ENCODE peak calls at places on chromosomes 6 and 20, in six cellular contexts. C is choroid plexus epithelial cell, D is glutamatergic neuron, X is suprapubic skin, F is astrocyte of the spinal cord, L is kidney. O is an unnamed sample.

GRCh38 chr20:41748756-41749582 is 130.8 kb upstream of the CHD6 start:
- DNase-seq in C (no peak), D (no peak), X (no peak), F (no peak), L (no peak), O (no peak)

GRCh38 chr6:108721308-108721707 is 126.9 kb upstream of the ARMC2 start:
- DNase-seq in C (no peak), D (no peak), X (no peak), F (no peak), L (no peak), O (no peak)

GRCh38 chr6:141483561-141484061 is 649.1 kb upstream of the GJE1 start:
- DNase-seq in C (peak; percentile 95), D (no peak), X (no peak), F (peak; percentile 93), L (no peak), O (no peak)

GRCh38 chr20:44495257-44495656 is 19.6 kb downstream of the TTPAL start:
- DNase-seq in C (peak; percentile 98), D (no peak), X (no peak), F (peak; percentile 83), L (no peak), O (no peak)

GRCh38 chr20:58515240-58516212 is at the start of gene APCDD1L:
- DNase-seq in C (peak; percentile 36), D (no peak), X (no peak), F (peak; percentile 59), L (no peak), O (no peak)

GRCh38 chr20:10300582-10301108 is 82.0 kb downstream of the SNAP25 start:
- DNase-seq in C (no peak), D (no peak), X (no peak), F (no peak), L (no peak), O (no peak)

GRCh38 chr20:62119591-62120364 is 2.5 kb upstream of the LSM14B start:
- DNase-seq in C (no peak), D (no peak), X (no peak), F (no peak), L (peak; percentile 64), O (no peak)

GRCh38 chr6:14968056-14968643 is 277.7 kb upstream of the JARID2 start:
- DNase-seq in C (no peak), D (no peak), X (no peak), F (no peak), L (no peak), O (no peak)

GRCh38 chr6:134065706-134066105 is 13.3 kb upstream of the SLC2A12 start:
- DNase-seq in C (peak; percentile 47), D (no peak), X (no peak), F (no peak), L (no peak), O (no peak)

GRCh38 chr6:33755070-33755869 is 8.6 kb upstream of the IP6K3 start:
- DNase-seq in C (no peak), D (no peak), X (no peak), F (no peak), L (no peak), O (no peak)

GRCh38 chr20:50585214-50585613 is 75.0 kb downstream of the PTPN1 start:
- DNase-seq in C (no peak), D (no peak), X (no peak), F (no peak), L (peak; percentile 71), O (no peak)

DNA sequence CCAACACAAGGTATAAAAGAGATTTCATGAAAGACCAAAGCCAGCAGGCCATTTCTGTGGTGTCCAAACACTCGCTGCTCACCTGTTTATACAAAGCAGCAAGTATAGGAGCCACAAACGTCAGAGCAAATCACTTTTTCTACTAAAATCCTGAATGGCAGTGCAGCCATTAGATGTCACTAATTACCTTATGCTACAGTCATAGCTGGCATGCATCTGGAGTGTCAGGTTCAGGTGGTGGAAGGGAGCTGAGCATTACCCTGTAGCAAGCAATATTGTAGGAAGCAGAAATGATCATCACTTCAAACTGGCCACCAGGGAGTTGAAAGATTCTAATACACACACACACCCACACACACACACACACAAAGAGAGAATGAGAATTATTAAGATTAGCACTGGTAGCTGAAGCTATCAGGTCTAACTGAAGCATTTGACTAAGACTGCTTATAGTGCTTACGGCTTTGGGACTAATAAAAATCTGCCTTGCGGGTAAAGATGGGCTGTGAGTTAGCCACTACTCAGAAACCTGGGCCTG is 75.8 kb downstream of the EFHC1 start:
- DNase-seq in C (peak; percentile 19), D (no peak), X (no peak), F (no peak), L (no peak), O (no peak)
- TF ChIP-seq CTCF in C (no peak), D (no peak), X (no peak), F (no peak), L (no peak), O (no peak)

DNA sequence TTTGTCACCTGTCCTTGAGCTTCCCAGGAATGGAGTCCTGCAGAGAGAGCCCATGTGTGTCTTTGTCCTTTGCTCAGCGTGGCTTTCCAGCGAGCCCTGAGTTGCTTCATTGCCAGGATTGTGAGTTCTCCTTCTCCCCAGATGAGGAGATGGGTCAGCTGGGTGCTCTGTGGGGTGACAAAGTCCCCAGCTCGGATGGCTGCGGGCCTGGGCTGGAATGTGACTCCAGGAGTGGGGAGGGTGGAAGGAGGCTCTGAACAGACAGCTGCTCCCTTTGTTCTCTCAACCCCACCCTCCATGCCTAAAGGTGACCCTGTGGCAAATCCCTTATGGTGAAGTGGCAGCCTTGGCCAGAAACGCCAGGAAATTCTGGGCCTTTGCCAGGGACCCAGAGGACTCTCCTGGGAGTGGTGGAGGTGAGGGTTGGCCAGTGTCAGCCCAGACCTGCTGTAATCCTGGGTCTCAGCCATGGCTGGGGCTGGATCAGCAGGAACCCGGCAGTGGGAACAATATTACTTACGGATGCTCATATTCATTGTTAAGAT is 44.4 kb upstream of the CST5 start:
- DNase-seq in C (no peak), D (no peak), X (no peak), F (no peak), L (no peak), O (no peak)
- TF ChIP-seq CTCF in C (no peak), D (no peak), X (no peak), F (no peak), L (no peak), O (no peak)

GRCh38 chr6:149847943-149848267 is 16.3 kb downstream of the LRP11 start:
- DNase-seq in C (peak; percentile 74), D (no peak), X (no peak), F (no peak), L (no peak), O (no peak)
- TF ChIP-seq CTCF in C (no peak), D (no peak), X (no peak), F (no peak), L (no peak), O (no peak)

DNA sequence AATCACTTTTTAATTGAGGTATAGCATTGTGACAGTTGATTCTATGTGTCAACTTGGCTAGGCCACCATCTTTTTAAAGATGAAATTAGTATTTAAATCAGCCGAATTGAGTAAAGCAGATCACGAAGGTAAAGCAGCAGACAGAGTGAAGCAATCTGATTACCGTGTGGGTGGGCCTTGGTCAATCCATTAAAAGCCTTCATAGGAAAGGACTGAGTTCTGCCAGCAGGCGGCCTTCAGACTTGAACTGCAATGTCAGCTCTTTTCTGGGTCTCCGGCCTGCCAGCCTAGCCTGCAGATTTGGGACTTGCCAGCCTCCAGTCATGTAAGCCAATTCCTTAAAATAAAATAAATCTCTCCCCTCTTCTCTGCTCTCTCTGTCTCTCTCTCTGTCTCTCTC is 22.4 kb upstream of the TGM2 start:
- DNase-seq in C (peak; percentile 56), D (peak; percentile 56), X (no peak), F (no peak), L (no peak), O (no peak)
- TF ChIP-seq CTCF in C (peak; percentile 50), D (peak; percentile 53), X (no peak), F (peak; percentile 14), L (no peak), O (no peak)

GRCh38 chr6:38929560-38929959 is 119.0 kb upstream of the GLP1R start:
- DNase-seq in C (no peak), D (no peak), X (no peak), F (no peak), L (no peak), O (no peak)

GRCh38 chr6:38937839-38938613 is 110.6 kb upstream of the GLP1R start:
- DNase-seq in C (no peak), D (no peak), X (no peak), F (no peak), L (no peak), O (no peak)

GRCh38 chr6:38938741-38939140 is 109.8 kb upstream of the GLP1R start:
- DNase-seq in C (no peak), D (no peak), X (no peak), F (no peak), L (no peak), O (no peak)

GRCh38 chr6:38935051-38935450 is 113.5 kb upstream of the GLP1R start:
- DNase-seq in C (no peak), D (no peak), X (no peak), F (no peak), L (no peak), O (no peak)

DNA sequence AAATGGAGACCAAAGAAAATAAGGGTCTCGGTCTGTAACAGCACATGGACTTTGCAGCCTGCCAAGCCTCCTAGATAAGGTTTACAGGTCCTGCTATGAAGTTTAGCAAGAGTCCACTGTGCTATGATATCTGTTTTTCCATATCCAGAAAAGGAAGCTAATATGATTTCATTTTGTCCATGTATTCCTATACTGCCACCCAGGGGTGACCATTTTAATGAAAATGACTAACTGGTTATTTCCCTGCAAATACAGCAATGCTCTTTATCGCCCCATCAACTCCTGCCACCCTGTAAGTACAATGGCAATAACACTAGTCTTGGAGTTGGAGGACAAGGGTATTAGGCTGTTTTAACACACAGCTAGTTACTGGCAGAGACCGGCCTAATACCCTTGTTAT is 115.2 kb upstream of the GLP1R start:
- DNase-seq in C (peak; percentile 45), D (no peak), X (no peak), F (peak; percentile 9), L (no peak), O (no peak)
- TF ChIP-seq CTCF in C (peak; percentile 49), D (no peak), X (no peak), F (peak; percentile 25), L (no peak), O (no peak)

DNA sequence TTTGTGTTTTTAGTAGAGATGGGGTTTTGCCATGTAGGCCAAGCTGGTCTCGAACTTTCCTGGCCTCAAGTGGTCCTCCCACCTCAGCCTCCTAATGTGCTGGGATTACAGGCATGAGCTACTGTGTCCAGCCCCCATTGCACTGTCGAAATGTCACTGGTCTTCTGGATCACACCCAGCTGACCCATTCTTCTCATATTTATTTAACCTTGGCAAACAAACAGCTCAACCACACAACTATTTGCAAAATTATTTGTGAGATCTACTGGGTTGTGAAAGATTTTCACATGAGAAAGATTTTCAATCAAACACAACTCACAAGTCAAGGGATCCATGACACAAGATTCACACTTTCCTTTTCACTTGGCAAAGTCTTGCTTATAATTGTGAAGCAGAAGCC is 1.9 kb upstream of the CST9L start:
- DNase-seq in C (no peak), D (no peak), X (no peak), F (no peak), L (no peak), O (no peak)
- TF ChIP-seq CTCF in C (no peak), D (no peak), X (no peak), F (no peak), L (no peak), O (no peak)

GRCh38 chr20:15482525-15482924 is 1090.7 kb downstream of the KIF16B start:
- DNase-seq in C (no peak), D (no peak), X (no peak), F (no peak), L (no peak), O (no peak)
- TF ChIP-seq CTCF in C (no peak), D (no peak), X (no peak), F (no peak), L (no peak), O (no peak)

GRCh38 chr6:117706504-117706903 is 31.2 kb downstream of the NUS1 start:
- DNase-seq in C (no peak), D (no peak), X (no peak), F (no peak), L (no peak), O (no peak)

GRCh38 chr6:117711369-117711768 is 36.1 kb downstream of the NUS1 start:
- DNase-seq in C (no peak), D (no peak), X (no peak), F (no peak), L (no peak), O (no peak)
- TF ChIP-seq CTCF in C (no peak), D (no peak), X (no peak), F (no peak), L (no peak), O (no peak)